ENCODE peak calls at places on chromosomes 13 and 19, in eight cellular contexts. J is BJ, B is cardiac fibroblast, W is fibroblast of mammary gland, H is endothelial cell, F is astrocyte of the spinal cord, C is GM10248, E is cardiac muscle cell. A is an unnamed sample.

GRCh38 chr13:112456138-112457056 is 80.2 kb downstream of the SPACA7 start:
- DNase-seq in J (no peak), C (no peak), B (no peak), F (no peak), H (no peak), E (no peak), W (no peak), A (no peak)

GRCh38 chr19:10421240-10421948 is 1.1 kb downstream of the PDE4A start:
- DNase-seq in W (no peak), C (peak), E (no peak), J (no peak), F (no peak), B (no peak), H (no peak), A (no peak)

GRCh38 chr13:33285420-33286124 is at the start of gene STARD13:
- DNase-seq in C (peak), B (peak), W (peak), E (peak), J (peak), F (peak), H (peak), A (peak)

GRCh38 chr19:4910594-4911273 is 1.4 kb downstream of the UHRF1 start:
- DNase-seq in H (no peak), E (no peak), J (no peak), B (peak), W (peak), C (no peak), F (peak), A (no peak)

GRCh38 chr13:89066868-89067466 is 1395.8 kb downstream of the SLITRK5 start:
- DNase-seq in E (peak), C (peak), B (peak), J (no peak), W (peak), F (peak), H (peak), A (no peak)

GRCh38 chr13:42360046-42360445 is 88.1 kb downstream of the AKAP11 start:
- DNase-seq in B (no peak), C (no peak), F (no peak), J (no peak), E (no peak), H (no peak), W (no peak), A (no peak)

GRCh38 chr19:14021474-14021873 is 6.5 kb upstream of the RLN3 start:
- DNase-seq in H (no peak), W (no peak), B (peak), F (no peak), C (no peak), E (no peak), J (no peak), A (no peak)

GRCh38 chr13:46010148-46010547 is 42.4 kb downstream of the ZC3H13 start:
- DNase-seq in B (peak), F (peak), E (no peak), J (no peak), C (no peak), H (peak), W (peak), A (no peak)

GRCh38 chr13:29849071-29849541 is 1.3 kb downstream of the UBL3 start:
- DNase-seq in B (peak), W (peak), C (peak), J (no peak), F (no peak), E (peak), H (peak), A (no peak)

GRCh38 chr19:13974073-13974472 is 21.8 kb downstream of the DCAF15 start:
- DNase-seq in W (no peak), E (peak), H (no peak), C (no peak), J (no peak), B (no peak), F (no peak), A (no peak)

GRCh38 chr19:43784981-43785808 is 4.4 kb upstream of the KCNN4 start:
- DNase-seq in B (peak), F (peak), H (peak), J (no peak), E (peak), W (peak), C (peak), A (no peak)

GRCh38 chr19:10419646-10420443 is 493 bp upstream of the PDE4A start:
- DNase-seq in W (peak), H (peak), C (peak), E (peak), F (peak), J (no peak), B (peak), A (no peak)

GRCh38 chr13:54445865-54446264 is 1417.3 kb downstream of the OLFM4 start:
- DNase-seq in C (no peak), F (no peak), E (no peak), J (no peak), W (no peak), H (no peak), B (no peak), A (no peak)

GRCh38 chr13:54445453-54445852 is 1416.8 kb downstream of the OLFM4 start:
- DNase-seq in F (no peak), E (no peak), C (no peak), H (no peak), W (no peak), J (no peak), B (no peak), A (no peak)

GRCh38 chr13:54449922-54450321 is 1421.3 kb downstream of the OLFM4 start:
- DNase-seq in W (no peak), F (no peak), C (no peak), B (no peak), H (no peak), E (no peak), J (no peak), A (no peak)
- TF ChIP-seq CTCF in W (no peak), F (no peak), C (no peak), B (no peak), H (peak), E (no peak), J (no peak), A (no peak)

GRCh38 chr19:17021328-17021727 is 5.3 kb downstream of the CPAMD8 start:
- DNase-seq in E (no peak), J (no peak), F (no peak), B (peak), W (peak), H (no peak), C (no peak), A (no peak)
- TF ChIP-seq CTCF in E (no peak), J (no peak), F (no peak), B (no peak), W (no peak), H (no peak), C (no peak), A (no peak)

GRCh38 chr13:73653688-73654087 is 480.5 kb downstream of the KLF12 start:
- DNase-seq in E (no peak), J (no peak), W (no peak), H (no peak), C (no peak), F (no peak), B (no peak), A (no peak)
- TF ChIP-seq CTCF in E (no peak), J (no peak), W (no peak), H (no peak), C (no peak), F (no peak), B (no peak), A (no peak)

GRCh38 chr19:2288743-2289713 is 7.1 kb upstream of the PEAK3 start:
- DNase-seq in F (no peak), W (no peak), J (no peak), B (no peak), H (no peak), C (no peak), E (no peak), A (no peak)
- TF ChIP-seq CTCF in F (no peak), W (no peak), J (no peak), B (no peak), H (no peak), C (no peak), E (no peak), A (no peak)

GRCh38 chr13:61286148-61286745 is 129.4 kb downstream of the PCDH20 start:
- DNase-seq in J (no peak), F (no peak), B (no peak), W (no peak), E (peak), H (peak), C (no peak), A (no peak)
- TF ChIP-seq CTCF in J (no peak), F (peak), B (no peak), W (no peak), E (no peak), H (peak), C (no peak), A (no peak)

GRCh38 chr13:102400619-102401125 is 1.2 kb downstream of the FGF14 start:
- DNase-seq in J (no peak), W (peak), H (peak), F (peak), B (no peak), C (no peak), E (no peak), A (no peak)

GRCh38 chr13:102401305-102401704 is 543 bp downstream of the FGF14 start:
- DNase-seq in J (no peak), H (no peak), E (no peak), F (peak), B (no peak), W (peak), C (no peak), A (no peak)

GRCh38 chr13:102402292-102402691 is 444 bp upstream of the FGF14 start:
- DNase-seq in C (peak), F (peak), H (peak), J (no peak), E (peak), B (no peak), W (peak), A (no peak)

GRCh38 chr13:102401755-102402154 is at the start of gene FGF14:
- DNase-seq in E (no peak), C (no peak), F (peak), J (no peak), B (no peak), H (no peak), W (no peak), A (no peak)

GRCh38 chr13:102399791-102400618 is 1.8 kb downstream of the FGF14 start:
- DNase-seq in B (no peak), E (peak), H (peak), C (peak), F (no peak), W (peak), J (no peak), A (no peak)
- TF ChIP-seq CTCF in B (no peak), E (no peak), H (no peak), C (no peak), F (no peak), W (peak), J (no peak), A (no peak)

GRCh38 chr13:30908416-30908980 is 2.4 kb downstream of the MEDAG start:
- DNase-seq in B (peak), H (no peak), C (no peak), E (no peak), W (peak), F (no peak), J (no peak), A (no peak)
- TF ChIP-seq CTCF in B (no peak), H (no peak), C (no peak), E (no peak), W (no peak), F (no peak), J (no peak), A (no peak)

DNA sequence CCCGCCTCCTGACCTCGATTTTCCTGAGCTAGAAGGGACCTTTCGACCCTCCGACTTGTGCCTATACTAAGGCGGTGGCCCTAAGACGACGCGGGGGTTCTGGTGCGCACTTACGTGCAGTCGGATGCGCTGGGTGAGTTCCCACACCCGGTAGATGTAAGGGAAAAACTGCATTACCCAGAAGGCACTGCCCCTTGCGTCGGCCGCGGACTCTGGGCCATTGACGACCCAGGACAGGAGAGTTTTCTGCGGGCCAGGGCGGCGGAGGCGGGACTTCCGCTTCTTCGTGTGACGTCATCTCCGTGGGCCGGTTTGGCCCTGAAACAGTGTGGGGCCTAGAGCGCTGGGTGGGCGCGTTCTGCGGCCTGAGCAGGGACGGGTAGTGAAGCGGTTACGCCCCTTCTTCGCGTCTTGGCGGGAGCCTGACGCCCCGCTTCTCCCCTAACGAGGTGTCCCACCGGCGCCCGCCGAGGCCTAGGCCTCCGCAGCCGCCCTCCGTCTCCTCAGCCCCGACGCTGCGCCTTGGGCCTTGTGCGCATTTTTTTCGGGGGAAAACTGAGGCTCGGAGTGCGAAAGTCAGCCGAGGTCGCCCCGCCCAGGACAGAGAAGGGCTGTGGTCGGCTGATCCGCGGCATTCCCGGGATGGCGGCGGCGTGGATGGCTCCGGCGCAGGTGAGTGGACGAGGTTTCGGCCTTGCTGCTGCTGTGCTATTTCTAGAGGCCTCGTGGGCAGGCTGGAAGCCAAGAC is at the start of gene ZNF460:
- DNase-seq in E (peak), B (peak), J (peak), C (peak), F (peak), W (peak), H (peak), A (peak)
- TF ChIP-seq CTCF in E (no peak), B (no peak), J (no peak), C (no peak), F (no peak), W (no peak), H (no peak), A (no peak)

DNA sequence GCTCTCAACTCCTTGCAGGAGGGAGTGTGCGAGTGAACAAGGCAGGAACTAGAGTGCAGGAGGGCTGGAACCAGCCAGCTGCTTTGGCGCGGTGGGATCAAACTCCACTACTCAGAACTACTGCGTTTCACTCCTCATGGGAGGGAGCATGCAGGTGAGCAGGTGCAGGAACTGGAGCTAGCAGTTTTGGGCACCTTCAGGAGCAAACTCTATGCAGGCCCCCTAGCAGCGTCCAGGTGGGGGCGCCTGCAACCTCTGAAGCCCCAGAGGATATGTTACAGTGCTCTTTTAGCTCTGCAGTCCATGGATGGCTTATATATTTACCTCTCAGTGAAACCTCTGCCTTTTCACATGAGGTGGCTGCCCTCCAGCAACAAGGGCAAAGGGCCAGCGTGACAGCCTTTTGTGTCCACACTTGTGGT is 1303.4 kb downstream of the PCDH9 start:
- DNase-seq in W (no peak), E (peak), J (no peak), F (no peak), H (peak), C (no peak), B (peak), A (no peak)
- TF ChIP-seq CTCF in W (no peak), E (peak), J (peak), F (peak), H (no peak), C (no peak), B (peak), A (no peak)

GRCh38 chr19:32138416-32138815 is 207.0 kb upstream of the ZNF507 start:
- DNase-seq in H (no peak), E (no peak), B (no peak), W (no peak), F (no peak), C (no peak), J (no peak), A (no peak)
- TF ChIP-seq CTCF in H (peak), E (no peak), B (no peak), W (no peak), F (no peak), C (no peak), J (no peak), A (no peak)

A was measured in omental fat pad.